ENCODE peak calls at places on chromosome 4, in six cellular contexts. V is bronchial epithelial cell; R is stimulated activated CD4-positive, alpha-beta T cell treated with anti-CD3 and anti-CD28 coated beads, Interleukin-1b, Interleukin-23, amount 100 ng/mL, for 24 hours; O is BJ; I is activated effector memory CD4-positive, alpha-beta T cell treated with Interleukin-2 at 50 U/mL for 16 hours; D is hepatocyte. C is an unnamed sample.

GRCh38 chr4:23728971-23729370 is 160.9 kb downstream of the PPARGC1A start:
- DNase-seq in V (peak; percentile 3), R (no peak), O (no peak), I (no peak), D (no peak), C (no peak)

GRCh38 chr4:76802546-76803021 is 95.4 kb downstream of the SOWAHB start:
- DNase-seq in V (no peak), R (no peak), O (no peak), I (no peak), D (peak; percentile 22), C (no peak)

GRCh38 chr4:9971711-9972110 is 49.6 kb downstream of the SLC2A9 start:
- DNase-seq in V (no peak), R (no peak), O (no peak), I (no peak), D (no peak), C (no peak)

GRCh38 chr4:19727141-19727540 is 524.6 kb upstream of the SLIT2 start:
- DNase-seq in V (no peak), R (no peak), O (no peak), I (no peak), D (no peak), C (no peak)

GRCh38 chr4:153371835-153372234 is 27.3 kb downstream of the MND1 start:
- DNase-seq in V (no peak), R (no peak), O (no peak), I (no peak), D (no peak), C (no peak)

GRCh38 chr4:85491527-85491926 is 16.6 kb downstream of the ARHGAP24 start:
- DNase-seq in V (no peak), R (no peak), O (no peak), I (no peak), D (no peak), C (no peak)

GRCh38 chr4:141467225-141467624 is 169.2 kb upstream of the IL15 start:
- DNase-seq in V (no peak), R (no peak), O (no peak), I (no peak), D (no peak), C (no peak)

GRCh38 chr4:6221851-6222760 is 21.8 kb upstream of the JAKMIP1 start:
- DNase-seq in V (no peak), R (no peak), O (no peak), I (no peak), D (peak; percentile 86), C (no peak)

GRCh38 chr4:55012363-55013255 is 112.8 kb downstream of the KDR start:
- DNase-seq in V (no peak), R (no peak), O (no peak), I (no peak), D (no peak), C (no peak)

C was measured in AG09319.